ENCODE peak calls at places on chromosome 4, in ten cellular contexts. One of them, this sample, is unnamed.

GRCh38 chr4:142194905-142195304 is 558.5 kb downstream of the IL15 start:
- DNase-seq in fibroblast of pulmonary artery: no peak
- DNase-seq in A549: no peak
- DNase-seq in brain microvascular endothelial cell: no peak
- DNase-seq in AG10803: peak; percentile 23
- DNase-seq in pancreas: no peak
- DNase-seq in Karpas-422: no peak
- DNase-seq in K562: no peak
- DNase-seq in psoas muscle: no peak
- DNase-seq in left ventricle myocardium inferior: no peak
- DNase-seq in this sample: no peak

GRCh38 chr4:77376788-77377460 is 219.9 kb downstream of the CCNG2 start:
- DNase-seq in AG10803: no peak
- DNase-seq in psoas muscle: no peak
- DNase-seq in K562: no peak
- DNase-seq in fibroblast of pulmonary artery: no peak
- DNase-seq in pancreas: no peak
- DNase-seq in left ventricle myocardium inferior: no peak
- DNase-seq in A549: no peak
- DNase-seq in brain microvascular endothelial cell: no peak
- DNase-seq in Karpas-422: peak; percentile 42
- DNase-seq in this sample: no peak

GRCh38 chr4:185071412-185071811 is 53.1 kb downstream of the HELT start:
- DNase-seq in pancreas: no peak
- DNase-seq in fibroblast of pulmonary artery: peak; percentile 31
- DNase-seq in psoas muscle: no peak
- DNase-seq in Karpas-422: no peak
- DNase-seq in A549: no peak
- DNase-seq in left ventricle myocardium inferior: no peak
- DNase-seq in K562: no peak
- DNase-seq in AG10803: no peak
- DNase-seq in brain microvascular endothelial cell: no peak
- DNase-seq in this sample: no peak

GRCh38 chr4:84952004-84952403 is 14.5 kb downstream of the WDFY3 start:
- DNase-seq in Karpas-422: no peak
- DNase-seq in left ventricle myocardium inferior: no peak
- DNase-seq in brain microvascular endothelial cell: peak; percentile 51
- DNase-seq in pancreas: no peak
- DNase-seq in AG10803: peak; percentile 72
- DNase-seq in K562: no peak
- DNase-seq in A549: peak; percentile 21
- DNase-seq in fibroblast of pulmonary artery: peak; percentile 52
- DNase-seq in psoas muscle: no peak
- DNase-seq in this sample: no peak

GRCh38 chr4:41192136-41192535 is 22.2 kb downstream of the APBB2 start:
- DNase-seq in A549: no peak
- DNase-seq in Karpas-422: no peak
- DNase-seq in pancreas: no peak
- DNase-seq in fibroblast of pulmonary artery: peak; percentile 75
- DNase-seq in AG10803: no peak
- DNase-seq in psoas muscle: no peak
- DNase-seq in brain microvascular endothelial cell: no peak
- DNase-seq in K562: no peak
- DNase-seq in left ventricle myocardium inferior: no peak
- DNase-seq in this sample: no peak

GRCh38 chr4:89410687-89411086 is 103.1 kb upstream of the GPRIN3 start:
- DNase-seq in psoas muscle: no peak
- DNase-seq in brain microvascular endothelial cell: peak; percentile 40
- DNase-seq in fibroblast of pulmonary artery: peak; percentile 62
- DNase-seq in Karpas-422: no peak
- DNase-seq in A549: no peak
- DNase-seq in AG10803: peak; percentile 57
- DNase-seq in pancreas: no peak
- DNase-seq in left ventricle myocardium inferior: no peak
- DNase-seq in K562: no peak
- DNase-seq in this sample: no peak

GRCh38 chr4:72418458-72418857 is 150.6 kb downstream of the ADAMTS3 start:
- DNase-seq in Karpas-422: no peak
- DNase-seq in psoas muscle: peak; percentile 46
- DNase-seq in fibroblast of pulmonary artery: peak; percentile 88
- DNase-seq in A549: no peak
- DNase-seq in pancreas: no peak
- DNase-seq in left ventricle myocardium inferior: peak; percentile 46
- DNase-seq in brain microvascular endothelial cell: peak; percentile 80
- DNase-seq in AG10803: peak; percentile 85
- DNase-seq in K562: no peak
- DNase-seq in this sample: no peak

GRCh38 chr4:14924945-14925344 is 77.3 kb upstream of the CPEB2 start:
- DNase-seq in AG10803: no peak
- DNase-seq in left ventricle myocardium inferior: no peak
- DNase-seq in fibroblast of pulmonary artery: no peak
- DNase-seq in K562: no peak
- DNase-seq in A549: no peak
- DNase-seq in psoas muscle: no peak
- DNase-seq in brain microvascular endothelial cell: no peak
- DNase-seq in pancreas: no peak
- DNase-seq in Karpas-422: no peak
- DNase-seq in this sample: no peak

GRCh38 chr4:61385302-61385701 is 185.2 kb downstream of the ADGRL3 start:
- DNase-seq in fibroblast of pulmonary artery: no peak
- DNase-seq in A549: no peak
- DNase-seq in pancreas: no peak
- DNase-seq in psoas muscle: no peak
- DNase-seq in K562: no peak
- DNase-seq in brain microvascular endothelial cell: no peak
- DNase-seq in AG10803: no peak
- DNase-seq in left ventricle myocardium inferior: no peak
- DNase-seq in Karpas-422: no peak
- DNase-seq in this sample: no peak

GRCh38 chr4:166091914-166092510 is 219.0 kb downstream of the TLL1 start:
- DNase-seq in psoas muscle: no peak
- DNase-seq in brain microvascular endothelial cell: peak; percentile 15
- DNase-seq in A549: peak; percentile 1
- DNase-seq in left ventricle myocardium inferior: no peak
- DNase-seq in Karpas-422: peak; percentile 84
- DNase-seq in K562: peak; percentile 18
- DNase-seq in AG10803: peak; percentile 25
- DNase-seq in pancreas: no peak
- DNase-seq in fibroblast of pulmonary artery: peak; percentile 73
- DNase-seq in this sample: peak; percentile 4

GRCh38 chr4:87353592-87353991 is 30.9 kb upstream of the HSD17B13 start:
- DNase-seq in A549: no peak
- DNase-seq in AG10803: peak; percentile 56
- DNase-seq in Karpas-422: peak; percentile 80
- DNase-seq in psoas muscle: peak; percentile 58
- DNase-seq in K562: peak; percentile 23
- DNase-seq in fibroblast of pulmonary artery: peak; percentile 70
- DNase-seq in pancreas: no peak
- DNase-seq in left ventricle myocardium inferior: no peak
- DNase-seq in brain microvascular endothelial cell: peak; percentile 37
- DNase-seq in this sample: peak; percentile 7

GRCh38 chr4:137213372-137214173 is 318.7 kb downstream of the PCDH18 start:
- DNase-seq in pancreas: no peak
- DNase-seq in fibroblast of pulmonary artery: no peak
- DNase-seq in AG10803: peak; percentile 39
- DNase-seq in psoas muscle: no peak
- DNase-seq in A549: no peak
- DNase-seq in left ventricle myocardium inferior: no peak
- DNase-seq in Karpas-422: no peak
- DNase-seq in K562: no peak
- DNase-seq in brain microvascular endothelial cell: no peak
- DNase-seq in this sample: no peak

GRCh38 chr4:74202062-74202586 is 44.2 kb downstream of the MTHFD2L start:
- DNase-seq in AG10803: no peak
- DNase-seq in left ventricle myocardium inferior: no peak
- DNase-seq in K562: no peak
- DNase-seq in fibroblast of pulmonary artery: peak; percentile 9
- DNase-seq in pancreas: no peak
- DNase-seq in A549: no peak
- DNase-seq in brain microvascular endothelial cell: no peak
- DNase-seq in Karpas-422: no peak
- DNase-seq in psoas muscle: no peak
- DNase-seq in this sample: no peak

GRCh38 chr4:13919021-13919441 is 291.5 kb upstream of the BOD1L1 start:
- DNase-seq in A549: no peak
- DNase-seq in psoas muscle: peak; percentile 40
- DNase-seq in Karpas-422: no peak
- DNase-seq in left ventricle myocardium inferior: no peak
- DNase-seq in brain microvascular endothelial cell: peak; percentile 90
- DNase-seq in AG10803: peak; percentile 99
- DNase-seq in K562: no peak
- DNase-seq in fibroblast of pulmonary artery: peak; percentile 70
- DNase-seq in pancreas: no peak
- DNase-seq in this sample: no peak

GRCh38 chr4:151860561-151861093 is 99.8 kb upstream of the GATB start:
- DNase-seq in fibroblast of pulmonary artery: no peak
- DNase-seq in pancreas: no peak
- DNase-seq in Karpas-422: no peak
- DNase-seq in K562: no peak
- DNase-seq in brain microvascular endothelial cell: no peak
- DNase-seq in AG10803: no peak
- DNase-seq in left ventricle myocardium inferior: no peak
- DNase-seq in psoas muscle: no peak
- DNase-seq in A549: no peak
- DNase-seq in this sample: no peak

GRCh38 chr4:80307774-80308465 is 27.6 kb upstream of the CFAP299 start:
- DNase-seq in left ventricle myocardium inferior: no peak
- DNase-seq in fibroblast of pulmonary artery: peak; percentile 56
- DNase-seq in psoas muscle: no peak
- DNase-seq in Karpas-422: no peak
- DNase-seq in K562: peak; percentile 9
- DNase-seq in AG10803: peak; percentile 47
- DNase-seq in A549: no peak
- DNase-seq in brain microvascular endothelial cell: peak; percentile 43
- DNase-seq in pancreas: no peak
- DNase-seq in this sample: no peak

GRCh38 chr4:183838987-183839712 is 66.0 kb upstream of the STOX2 start:
- DNase-seq in pancreas: no peak
- DNase-seq in AG10803: no peak
- DNase-seq in K562: no peak
- DNase-seq in left ventricle myocardium inferior: no peak
- DNase-seq in brain microvascular endothelial cell: peak; percentile 5
- DNase-seq in A549: no peak
- DNase-seq in fibroblast of pulmonary artery: peak; percentile 31
- DNase-seq in psoas muscle: no peak
- DNase-seq in Karpas-422: no peak
- DNase-seq in this sample: no peak

DNA sequence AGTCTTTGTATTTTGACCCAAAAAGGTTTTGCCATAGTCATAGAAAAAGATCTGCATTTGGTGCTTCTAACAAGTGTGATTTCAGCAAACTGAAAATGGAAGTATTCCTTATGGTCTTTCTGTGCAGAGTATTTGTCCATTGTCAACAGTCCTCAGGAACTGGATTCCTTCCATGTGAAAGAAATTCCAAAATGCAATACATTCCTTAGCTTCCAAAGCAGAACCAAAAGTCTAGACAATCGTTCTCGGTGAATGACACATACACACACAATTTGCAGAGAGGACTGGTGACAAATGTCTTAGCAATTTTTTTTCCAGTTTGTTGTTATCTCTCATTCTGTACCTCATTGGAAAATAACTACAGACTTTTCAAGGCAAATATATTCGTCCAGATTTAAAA is 562.2 kb upstream of the SLIT2 start:
- DNase-seq in pancreas: no peak
- DNase-seq in K562: no peak
- DNase-seq in AG10803: peak; percentile 93
- DNase-seq in brain microvascular endothelial cell: peak; percentile 79
- DNase-seq in fibroblast of pulmonary artery: peak; percentile 89
- DNase-seq in Karpas-422: no peak
- DNase-seq in A549: no peak
- DNase-seq in left ventricle myocardium inferior: no peak
- DNase-seq in psoas muscle: no peak
- DNase-seq in this sample: no peak
- H3K4me3 ChIP-seq in pancreas: no peak overlapping the region
- H3K4me3 ChIP-seq in K562: no peak overlapping the region
- H3K4me3 ChIP-seq in AG10803: no peak overlapping the region
- H3K4me3 ChIP-seq in brain microvascular endothelial cell: no peak overlapping the region
- H3K4me3 ChIP-seq in fibroblast of pulmonary artery: no peak overlapping the region
- H3K4me3 ChIP-seq in Karpas-422: no peak overlapping the region
- H3K4me3 ChIP-seq in A549: no peak overlapping the region
- H3K4me3 ChIP-seq in left ventricle myocardium inferior: no peak overlapping the region
- H3K4me3 ChIP-seq in psoas muscle: no peak overlapping the region
- H3K4me3 ChIP-seq in this sample: no peak overlapping the region

GRCh38 chr4:52711834-52712171 is 39.4 kb downstream of the ERVMER34-1 start:
- DNase-seq in K562: no peak
- DNase-seq in AG10803: no peak
- DNase-seq in left ventricle myocardium inferior: no peak
- DNase-seq in A549: no peak
- DNase-seq in fibroblast of pulmonary artery: no peak
- DNase-seq in brain microvascular endothelial cell: no peak
- DNase-seq in pancreas: no peak
- DNase-seq in Karpas-422: no peak
- DNase-seq in psoas muscle: no peak
- DNase-seq in this sample: no peak
- H3K4me3 ChIP-seq in K562: peak overlapping the region; percentile 95
- H3K4me3 ChIP-seq in AG10803: peak overlapping the region; percentile 54
- H3K4me3 ChIP-seq in left ventricle myocardium inferior: peak overlapping the region; percentile 98
- H3K4me3 ChIP-seq in A549: peak overlapping the region; percentile 41
- H3K4me3 ChIP-seq in fibroblast of pulmonary artery: peak overlapping the region; percentile 81
- H3K4me3 ChIP-seq in brain microvascular endothelial cell: peak overlapping the region; percentile 29
- H3K4me3 ChIP-seq in pancreas: peak overlapping the region; percentile 89
- H3K4me3 ChIP-seq in Karpas-422: peak overlapping the region; percentile 66
- H3K4me3 ChIP-seq in psoas muscle: peak overlapping the region; percentile 93
- H3K4me3 ChIP-seq in this sample: peak overlapping the region; percentile 70

DNA sequence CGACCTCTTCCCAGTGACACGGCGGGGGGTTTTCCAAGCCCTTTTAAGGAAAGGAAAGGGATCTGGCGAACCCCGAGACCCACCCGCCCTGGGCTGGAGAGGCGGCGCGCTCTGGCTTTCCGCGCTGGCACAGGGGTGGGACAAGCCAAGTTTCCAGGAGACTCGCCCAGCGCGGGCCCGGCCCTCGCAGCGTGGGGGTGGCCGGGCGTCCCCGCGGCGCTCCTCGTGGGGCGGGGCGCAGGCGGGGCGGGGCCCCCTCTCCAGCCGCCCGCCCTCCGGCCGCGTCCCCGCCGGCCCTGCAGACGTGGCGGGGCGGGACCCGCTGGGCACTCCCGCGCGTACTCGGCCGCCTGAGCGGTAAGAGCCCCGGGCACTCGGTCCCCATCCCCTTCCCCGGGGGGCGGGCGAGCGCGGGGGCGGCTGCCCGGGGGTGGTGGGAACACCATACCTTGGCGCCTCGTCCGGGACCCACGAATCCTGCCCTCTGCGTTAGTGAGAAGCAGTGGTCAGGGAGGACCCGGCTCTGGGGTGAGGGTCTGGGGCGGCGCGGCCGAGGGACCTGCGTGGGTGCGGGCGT is at the start of gene FAM114A1:
- DNase-seq in psoas muscle: peak; percentile 90
- DNase-seq in A549: peak; percentile 66
- DNase-seq in fibroblast of pulmonary artery: peak; percentile 84
- DNase-seq in pancreas: peak; percentile 88
- DNase-seq in AG10803: peak; percentile 83
- DNase-seq in Karpas-422: peak; percentile 73
- DNase-seq in left ventricle myocardium inferior: peak; percentile 85
- DNase-seq in brain microvascular endothelial cell: peak; percentile 61
- DNase-seq in K562: peak; percentile 95
- DNase-seq in this sample: no peak
- H3K4me3 ChIP-seq in psoas muscle: peak within 1 kb of the TSS; percentile 89
- H3K4me3 ChIP-seq in A549: peak within 1 kb of the TSS; percentile 76
- H3K4me3 ChIP-seq in fibroblast of pulmonary artery: peak within 1 kb of the TSS; percentile 87
- H3K4me3 ChIP-seq in pancreas: peak within 1 kb of the TSS; percentile 83
- H3K4me3 ChIP-seq in AG10803: peak within 1 kb of the TSS; percentile 94
- H3K4me3 ChIP-seq in Karpas-422: peak within 1 kb of the TSS; percentile 76
- H3K4me3 ChIP-seq in left ventricle myocardium inferior: peak within 1 kb of the TSS; percentile 88
- H3K4me3 ChIP-seq in brain microvascular endothelial cell: peak within 1 kb of the TSS; percentile 65
- H3K4me3 ChIP-seq in K562: peak within 1 kb of the TSS; percentile 71
- H3K4me3 ChIP-seq in this sample: peak within 1 kb of the TSS; percentile 66

GRCh38 chr4:98546910-98547544 is 111.4 kb downstream of the TSPAN5 start:
- DNase-seq in left ventricle myocardium inferior: no peak
- DNase-seq in A549: no peak
- DNase-seq in AG10803: peak; percentile 83
- DNase-seq in fibroblast of pulmonary artery: peak; percentile 82
- DNase-seq in brain microvascular endothelial cell: peak; percentile 28
- DNase-seq in psoas muscle: no peak
- DNase-seq in pancreas: no peak
- DNase-seq in Karpas-422: no peak
- DNase-seq in K562: no peak
- DNase-seq in this sample: no peak
- H3K4me3 ChIP-seq in left ventricle myocardium inferior: peak overlapping the region; percentile 53
- H3K4me3 ChIP-seq in A549: no peak overlapping the region
- H3K4me3 ChIP-seq in AG10803: peak overlapping the region; percentile 60
- H3K4me3 ChIP-seq in fibroblast of pulmonary artery: peak overlapping the region; percentile 45
- H3K4me3 ChIP-seq in brain microvascular endothelial cell: no peak overlapping the region
- H3K4me3 ChIP-seq in psoas muscle: peak overlapping the region; percentile 59
- H3K4me3 ChIP-seq in pancreas: peak overlapping the region; percentile 0
- H3K4me3 ChIP-seq in Karpas-422: no peak overlapping the region
- H3K4me3 ChIP-seq in K562: no peak overlapping the region
- H3K4me3 ChIP-seq in this sample: no peak overlapping the region

This sample was measured in GM12864.